ENCODE peak calls at places on chromosomes 7 and 10, in five cellular contexts. L is CD8-positive, alpha-beta T cell; R is fibroblast of pulmonary artery; A is Peyer's patch; U is aorta. J is an unnamed sample.

GRCh38 chr10:81820418-81820817 is 54.6 kb upstream of the NRG3 start:
- DNase-seq in U (no peak), A (no peak), L (no peak), R (peak), J (peak)

GRCh38 chr10:4780097-4780496 is 45.9 kb upstream of the AKR1E2 start:
- DNase-seq in A (no peak), L (no peak), R (no peak), U (no peak), J (no peak)

GRCh38 chr7:139591550-139592195 is 68.2 kb downstream of the CLEC2L start:
- DNase-seq in R (no peak), U (no peak), L (no peak), A (no peak), J (no peak)

GRCh38 chr10:30816144-30816811 is 186.7 kb upstream of the LYZL2 start:
- DNase-seq in U (no peak), L (no peak), A (no peak), R (no peak), J (no peak)

GRCh38 chr7:6576024-6576866 is 1.0 kb upstream of the ZDHHC4 start:
- DNase-seq in A (no peak), L (no peak), R (no peak), U (no peak), J (peak)

GRCh38 chr10:18400911-18401260 is 250.5 kb downstream of the NSUN6 start:
- DNase-seq in A (no peak), U (no peak), R (no peak), L (no peak), J (peak)

GRCh38 chr7:22292519-22292918 is 64.4 kb downstream of the RAPGEF5 start:
- DNase-seq in R (no peak), L (no peak), A (no peak), U (no peak), J (no peak)

GRCh38 chr7:147196476-147196875 is 1079.9 kb downstream of the CNTNAP2 start:
- DNase-seq in A (no peak), R (no peak), U (no peak), L (no peak), J (no peak)

GRCh38 chr10:43689618-43689954 is 40.9 kb upstream of the ZNF32 start:
- DNase-seq in L (no peak), A (no peak), R (peak), U (peak), J (peak)

GRCh38 chr7:123367508-123368122 is 166.8 kb downstream of the IQUB start:
- DNase-seq in L (no peak), A (no peak), R (peak), U (no peak), J (peak)

GRCh38 chr7:4791738-4792536 is 16.5 kb downstream of the AP5Z1 start:
- DNase-seq in U (peak), L (peak), A (peak), R (peak), J (peak)

GRCh38 chr7:159013181-159013690 is 131.4 kb downstream of the VIPR2 start:
- DNase-seq in L (no peak), R (no peak), A (no peak), U (no peak), J (no peak)

DNA sequence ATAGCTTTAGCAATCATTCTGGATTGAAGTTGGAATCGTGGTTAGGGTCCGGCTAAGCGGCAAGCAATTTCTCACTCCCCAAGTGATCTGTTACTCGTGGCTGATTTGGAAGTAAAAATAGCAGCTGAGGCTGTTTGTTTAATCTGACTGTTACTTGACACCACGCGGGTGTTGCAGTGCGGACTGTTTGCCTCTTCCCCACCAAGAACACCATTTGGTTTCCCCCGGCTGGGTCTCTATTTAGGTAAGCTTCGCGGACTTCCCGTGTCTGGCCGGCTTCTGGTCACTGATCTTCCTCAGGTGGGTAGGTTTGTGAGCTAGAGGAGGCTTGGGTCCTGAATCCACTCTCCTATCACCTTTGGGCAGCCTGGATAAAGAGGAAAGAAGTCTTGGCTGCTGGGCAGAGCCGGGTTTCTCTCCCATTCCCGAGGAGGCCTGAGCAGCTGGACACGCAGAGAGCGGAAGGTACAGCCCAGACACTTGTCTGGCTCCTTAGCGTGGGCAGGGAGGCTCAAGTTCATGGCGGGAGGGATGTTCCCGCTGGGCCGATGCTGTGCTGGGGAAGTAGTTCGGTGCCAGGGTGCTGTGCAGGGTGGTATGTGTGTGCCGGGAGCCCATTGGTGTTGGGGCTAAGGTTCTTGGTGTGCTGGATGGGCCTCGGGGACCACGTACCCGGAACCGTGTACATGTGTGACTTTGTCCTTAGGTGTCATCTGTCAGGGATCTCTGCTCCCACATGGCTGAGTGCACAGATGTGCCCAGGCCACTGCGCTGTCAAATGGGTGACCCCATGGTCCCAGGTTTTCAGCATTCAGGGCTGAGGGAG is at the start of gene C10orf71:
- DNase-seq in L (no peak), U (no peak), A (no peak), R (no peak), J (no peak)
- H3K4me3 ChIP-seq in L (no peak), U (no peak), A (no peak), R (no peak), J (no peak)

GRCh38 chr10:102240467-102241036 is 760 bp downstream of the PITX3 start:
- DNase-seq in U (no peak), A (no peak), L (no peak), R (no peak), J (peak)
- H3K4me3 ChIP-seq in U (peak), A (peak), L (no peak), R (peak), J (peak)

DNA sequence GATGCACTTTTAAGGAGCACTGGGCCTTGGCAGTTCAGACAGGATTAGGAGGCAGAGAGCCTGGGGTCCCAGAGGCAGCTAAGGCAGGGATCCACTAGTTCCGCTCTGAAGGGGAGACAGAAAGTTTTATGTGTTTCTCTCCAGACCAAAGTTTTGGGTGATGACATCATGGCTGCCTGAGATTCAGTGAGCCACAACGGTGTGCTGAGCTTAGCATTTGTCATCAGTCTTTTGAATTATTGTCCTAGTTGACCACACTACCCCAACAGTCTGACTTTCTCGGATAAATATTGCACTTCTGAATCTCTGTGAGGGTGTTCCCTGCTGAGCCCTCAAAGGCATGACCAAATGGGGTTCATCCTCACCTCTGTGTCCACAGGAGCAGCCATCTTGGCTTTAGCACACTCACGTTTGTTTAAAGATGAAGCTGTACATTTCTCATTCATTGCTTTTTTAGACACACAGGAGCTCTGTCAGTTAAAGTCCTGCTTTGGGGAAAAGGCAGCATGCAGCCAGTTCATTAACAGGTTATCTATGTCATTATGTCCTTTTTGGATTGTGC is 297.7 kb upstream of the LRGUK start:
- DNase-seq in R (no peak), U (no peak), L (no peak), A (no peak), J (no peak)
- H3K4me3 ChIP-seq in R (no peak), U (no peak), L (no peak), A (no peak), J (no peak)

GRCh38 chr10:73866621-73867020 is 7.7 kb downstream of the CAMK2G start:
- DNase-seq in U (no peak), R (no peak), A (no peak), L (no peak), J (no peak)
- H3K4me3 ChIP-seq in U (no peak), R (no peak), A (no peak), L (no peak), J (no peak)

GRCh38 chr7:44043902-44044301 is 600 bp upstream of the DBNL start:
- DNase-seq in A (no peak), U (no peak), R (no peak), L (no peak), J (peak)

GRCh38 chr7:44045226-44046014 is 918 bp downstream of the DBNL start:
- DNase-seq in U (no peak), L (no peak), R (no peak), A (no peak), J (no peak)

GRCh38 chr7:44042221-44042620 is 2.3 kb upstream of the DBNL start:
- DNase-seq in R (no peak), U (no peak), L (no peak), A (no peak), J (no peak)

GRCh38 chr7:44046321-44047061 is 2.0 kb downstream of the DBNL start:
- DNase-seq in U (no peak), L (no peak), R (no peak), A (peak), J (no peak)

GRCh38 chr7:44044315-44045225 is at the start of gene DBNL:
- DNase-seq in A (peak), R (peak), U (peak), L (peak), J (peak)
- H3K4me3 ChIP-seq in A (peak), R (peak), U (peak), L (peak), J (peak)

DNA sequence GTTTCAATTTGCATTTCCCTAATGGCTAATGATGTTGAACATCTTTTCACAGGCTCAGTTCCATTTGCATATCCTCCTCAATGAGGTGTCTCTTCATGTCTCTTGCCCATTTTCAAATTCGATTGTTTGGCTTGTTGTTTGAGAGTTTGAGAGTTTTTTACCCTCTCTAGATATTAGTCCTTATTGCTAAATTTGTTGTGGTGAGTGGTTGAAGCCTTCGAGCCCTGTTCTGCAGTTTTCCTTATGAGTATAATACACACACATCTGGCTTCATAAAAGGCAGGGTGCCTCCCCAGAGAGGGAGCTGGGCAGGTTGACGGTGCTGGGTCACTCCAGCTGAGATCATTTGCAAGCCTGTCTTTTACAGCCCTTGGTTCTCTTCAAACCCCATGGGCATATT is 65.1 kb downstream of the RGS10 start:
- DNase-seq in U (no peak), A (no peak), L (no peak), R (no peak), J (no peak)
- H3K4me3 ChIP-seq in U (no peak), A (no peak), L (no peak), R (no peak), J (no peak)

DNA sequence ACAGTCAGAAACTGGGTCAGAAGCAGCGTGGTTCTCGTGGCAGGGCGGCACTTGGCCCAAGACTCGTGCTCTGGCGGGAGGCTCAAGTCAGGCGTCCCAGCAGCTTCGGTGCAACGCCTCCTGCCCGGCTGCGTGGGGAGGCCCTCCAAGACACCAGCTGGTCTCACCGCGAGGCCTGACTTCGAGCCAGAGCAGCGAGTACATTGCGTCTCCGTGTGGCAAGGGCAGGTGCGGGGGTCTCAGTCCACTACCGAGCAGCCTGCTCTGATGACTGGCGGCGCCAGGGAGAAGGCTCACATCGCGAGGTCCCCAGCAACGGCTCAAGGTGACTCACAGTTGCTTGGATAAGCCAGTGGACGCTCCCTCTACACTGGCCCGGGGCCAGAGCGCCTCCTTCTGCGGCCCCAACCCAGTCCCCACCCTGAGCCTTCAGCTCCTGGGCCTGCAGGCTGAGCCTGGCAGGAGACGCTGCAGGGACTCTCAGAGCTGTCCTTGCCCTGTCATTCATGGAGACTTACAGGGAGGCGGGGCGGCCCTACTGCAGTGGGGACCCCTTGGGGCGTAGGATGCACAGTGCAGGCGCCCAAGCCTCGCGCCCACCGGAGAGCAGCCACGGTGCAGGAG is 41.9 kb upstream of the PRKAR1B start:
- DNase-seq in L (no peak), A (no peak), U (no peak), R (peak), J (peak)
- H3K4me3 ChIP-seq in L (no peak), A (no peak), U (no peak), R (no peak), J (no peak)

GRCh38 chr7:2687881-2688318 is at the start of gene AMZ1:
- DNase-seq in A (no peak), L (no peak), R (no peak), U (no peak), J (peak)

GRCh38 chr7:2689951-2690705 is 2.1 kb downstream of the AMZ1 start:
- DNase-seq in U (no peak), A (no peak), R (peak), L (no peak), J (no peak)

GRCh38 chr7:2688409-2689342 is 674 bp downstream of the AMZ1 start:
- DNase-seq in A (no peak), L (no peak), U (no peak), R (no peak), J (peak)

GRCh38 chr7:2691223-2691818 is 3.3 kb downstream of the AMZ1 start:
- DNase-seq in R (no peak), U (no peak), A (no peak), L (no peak), J (no peak)

DNA sequence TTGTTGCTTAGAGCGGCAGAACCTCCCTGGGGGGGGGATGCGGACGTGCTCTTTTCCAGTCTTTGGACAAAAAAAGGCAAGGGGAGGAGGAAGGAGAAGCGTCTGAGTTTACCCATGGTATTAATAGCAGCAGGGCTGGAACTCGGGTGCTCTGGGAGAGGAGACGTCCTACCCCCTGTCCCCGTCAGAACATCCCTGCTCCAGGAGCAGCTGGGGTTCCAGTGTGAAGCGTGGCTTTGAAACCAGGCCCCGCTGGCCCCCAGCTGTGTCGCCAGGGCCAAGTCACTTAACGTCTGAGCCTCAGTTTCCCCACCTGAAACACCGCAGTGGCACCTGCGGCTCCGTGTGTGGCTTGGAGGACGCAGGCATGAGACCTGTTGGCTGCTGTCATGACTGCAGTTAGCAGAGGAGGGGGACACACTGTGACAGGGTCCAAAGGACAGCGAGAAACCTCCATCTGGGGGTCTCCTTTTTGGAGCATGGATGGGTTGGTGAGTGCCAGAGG is 1.4 kb downstream of the AMZ1 start:
- DNase-seq in U (no peak), L (no peak), A (no peak), R (no peak), J (no peak)
- H3K4me3 ChIP-seq in U (no peak), L (no peak), A (no peak), R (no peak), J (no peak)

J was measured in H7.